ENCODE peak calls at places on chromosomes 3 and 15, in nine cellular contexts. One of them, this sample, is unnamed.

GRCh38 chr3:171700157-171700556 is 110.1 kb downstream of the PLD1 start:
- DNase-seq in PC-3: no peak
- DNase-seq in progenitor cell of endocrine pancreas: no peak
- DNase-seq in A673: no peak
- DNase-seq in activated CD8-positive, alpha-beta T cell treated with anti-CD3 and anti-CD28 coated beads for 36 hours: no peak
- DNase-seq in cardiac muscle cell: peak; percentile 11
- DNase-seq in CD4-positive, alpha-beta T cell: no peak
- DNase-seq in Calu3: no peak
- DNase-seq in pancreas: no peak
- DNase-seq in this sample: no peak

GRCh38 chr3:129992781-129993180 is 18.3 kb downstream of the TRH start:
- DNase-seq in CD4-positive, alpha-beta T cell: no peak
- DNase-seq in PC-3: peak; percentile 19
- DNase-seq in progenitor cell of endocrine pancreas: no peak
- DNase-seq in Calu3: peak; percentile 32
- DNase-seq in pancreas: no peak
- DNase-seq in A673: no peak
- DNase-seq in cardiac muscle cell: peak; percentile 16
- DNase-seq in activated CD8-positive, alpha-beta T cell treated with anti-CD3 and anti-CD28 coated beads for 36 hours: no peak
- DNase-seq in this sample: no peak

GRCh38 chr3:127820871-127821853 is 1.2 kb downstream of the MGLL start:
- DNase-seq in A673: no peak
- DNase-seq in CD4-positive, alpha-beta T cell: no peak
- DNase-seq in cardiac muscle cell: no peak
- DNase-seq in PC-3: peak; percentile 78
- DNase-seq in pancreas: no peak
- DNase-seq in progenitor cell of endocrine pancreas: no peak
- DNase-seq in Calu3: no peak
- DNase-seq in activated CD8-positive, alpha-beta T cell treated with anti-CD3 and anti-CD28 coated beads for 36 hours: peak; percentile 32
- DNase-seq in this sample: no peak

GRCh38 chr3:169052465-169053302 is 610.8 kb downstream of the MECOM start:
- DNase-seq in progenitor cell of endocrine pancreas: no peak
- DNase-seq in CD4-positive, alpha-beta T cell: no peak
- DNase-seq in cardiac muscle cell: no peak
- DNase-seq in Calu3: no peak
- DNase-seq in A673: no peak
- DNase-seq in activated CD8-positive, alpha-beta T cell treated with anti-CD3 and anti-CD28 coated beads for 36 hours: no peak
- DNase-seq in pancreas: no peak
- DNase-seq in PC-3: peak; percentile 60
- DNase-seq in this sample: no peak

GRCh38 chr15:78033864-78034263 is 43.6 kb downstream of the TBC1D2B start:
- DNase-seq in Calu3: no peak
- DNase-seq in PC-3: no peak
- DNase-seq in CD4-positive, alpha-beta T cell: peak; percentile 82
- DNase-seq in cardiac muscle cell: no peak
- DNase-seq in progenitor cell of endocrine pancreas: no peak
- DNase-seq in A673: peak; percentile 60
- DNase-seq in pancreas: no peak
- DNase-seq in activated CD8-positive, alpha-beta T cell treated with anti-CD3 and anti-CD28 coated beads for 36 hours: peak; percentile 57
- DNase-seq in this sample: no peak

GRCh38 chr3:60579734-60580133 is 671.5 kb downstream of the FHIT start:
- DNase-seq in progenitor cell of endocrine pancreas: no peak
- DNase-seq in pancreas: no peak
- DNase-seq in A673: no peak
- DNase-seq in activated CD8-positive, alpha-beta T cell treated with anti-CD3 and anti-CD28 coated beads for 36 hours: no peak
- DNase-seq in PC-3: peak; percentile 82
- DNase-seq in Calu3: no peak
- DNase-seq in cardiac muscle cell: peak; percentile 32
- DNase-seq in CD4-positive, alpha-beta T cell: no peak
- DNase-seq in this sample: no peak

GRCh38 chr3:50138266-50139230 is 16.6 kb upstream of the SEMA3F start:
- DNase-seq in cardiac muscle cell: peak; percentile 66
- DNase-seq in A673: peak; percentile 85
- DNase-seq in Calu3: no peak
- DNase-seq in PC-3: peak; percentile 36
- DNase-seq in progenitor cell of endocrine pancreas: no peak
- DNase-seq in activated CD8-positive, alpha-beta T cell treated with anti-CD3 and anti-CD28 coated beads for 36 hours: no peak
- DNase-seq in pancreas: no peak
- DNase-seq in CD4-positive, alpha-beta T cell: no peak
- DNase-seq in this sample: no peak

GRCh38 chr3:71512000-71512399 is 71.5 kb downstream of the FOXP1 start:
- DNase-seq in Calu3: no peak
- DNase-seq in A673: no peak
- DNase-seq in PC-3: peak; percentile 22
- DNase-seq in cardiac muscle cell: no peak
- DNase-seq in CD4-positive, alpha-beta T cell: peak; percentile 35
- DNase-seq in progenitor cell of endocrine pancreas: no peak
- DNase-seq in pancreas: no peak
- DNase-seq in activated CD8-positive, alpha-beta T cell treated with anti-CD3 and anti-CD28 coated beads for 36 hours: peak; percentile 52
- DNase-seq in this sample: no peak

GRCh38 chr3:108346301-108346989 is 50.1 kb downstream of the HHLA2 start:
- DNase-seq in progenitor cell of endocrine pancreas: no peak
- DNase-seq in PC-3: no peak
- DNase-seq in activated CD8-positive, alpha-beta T cell treated with anti-CD3 and anti-CD28 coated beads for 36 hours: no peak
- DNase-seq in CD4-positive, alpha-beta T cell: no peak
- DNase-seq in cardiac muscle cell: peak; percentile 18
- DNase-seq in A673: no peak
- DNase-seq in pancreas: no peak
- DNase-seq in Calu3: no peak
- DNase-seq in this sample: no peak

GRCh38 chr3:39531681-39532080 is 64.2 kb downstream of the MOBP start:
- DNase-seq in A673: no peak
- DNase-seq in activated CD8-positive, alpha-beta T cell treated with anti-CD3 and anti-CD28 coated beads for 36 hours: no peak
- DNase-seq in Calu3: peak; percentile 48
- DNase-seq in progenitor cell of endocrine pancreas: no peak
- DNase-seq in cardiac muscle cell: peak; percentile 92
- DNase-seq in PC-3: peak; percentile 51
- DNase-seq in pancreas: no peak
- DNase-seq in CD4-positive, alpha-beta T cell: no peak
- DNase-seq in this sample: no peak

GRCh38 chr15:92819312-92820232 is 80.6 kb upstream of the CHD2 start:
- DNase-seq in PC-3: peak; percentile 38
- DNase-seq in pancreas: no peak
- DNase-seq in A673: peak; percentile 26
- DNase-seq in activated CD8-positive, alpha-beta T cell treated with anti-CD3 and anti-CD28 coated beads for 36 hours: no peak
- DNase-seq in cardiac muscle cell: no peak
- DNase-seq in CD4-positive, alpha-beta T cell: no peak
- DNase-seq in Calu3: no peak
- DNase-seq in progenitor cell of endocrine pancreas: no peak
- DNase-seq in this sample: no peak

GRCh38 chr15:45458746-45459403 is 63.7 kb downstream of the SLC30A4 start:
- DNase-seq in PC-3: peak; percentile 76
- DNase-seq in CD4-positive, alpha-beta T cell: peak; percentile 66
- DNase-seq in activated CD8-positive, alpha-beta T cell treated with anti-CD3 and anti-CD28 coated beads for 36 hours: peak; percentile 89
- DNase-seq in progenitor cell of endocrine pancreas: peak; percentile 68
- DNase-seq in pancreas: peak; percentile 67
- DNase-seq in A673: peak; percentile 72
- DNase-seq in Calu3: peak; percentile 79
- DNase-seq in cardiac muscle cell: peak; percentile 56
- DNase-seq in this sample: no peak

GRCh38 chr3:138686771-138687221 is 78.2 kb downstream of the FAIM start:
- DNase-seq in activated CD8-positive, alpha-beta T cell treated with anti-CD3 and anti-CD28 coated beads for 36 hours: no peak
- DNase-seq in PC-3: peak; percentile 76
- DNase-seq in pancreas: peak; percentile 47
- DNase-seq in Calu3: peak; percentile 34
- DNase-seq in CD4-positive, alpha-beta T cell: no peak
- DNase-seq in cardiac muscle cell: peak; percentile 91
- DNase-seq in A673: peak; percentile 21
- DNase-seq in progenitor cell of endocrine pancreas: no peak
- DNase-seq in this sample: peak; percentile 70

GRCh38 chr15:71437919-71438318 is 322.6 kb downstream of the THSD4 start:
- DNase-seq in activated CD8-positive, alpha-beta T cell treated with anti-CD3 and anti-CD28 coated beads for 36 hours: no peak
- DNase-seq in pancreas: no peak
- DNase-seq in progenitor cell of endocrine pancreas: no peak
- DNase-seq in Calu3: peak; percentile 32
- DNase-seq in CD4-positive, alpha-beta T cell: no peak
- DNase-seq in PC-3: peak; percentile 73
- DNase-seq in cardiac muscle cell: no peak
- DNase-seq in A673: no peak
- DNase-seq in this sample: no peak

GRCh38 chr3:149610351-149611105 is 47.3 kb downstream of the WWTR1 start:
- DNase-seq in cardiac muscle cell: no peak
- DNase-seq in Calu3: no peak
- DNase-seq in PC-3: no peak
- DNase-seq in CD4-positive, alpha-beta T cell: no peak
- DNase-seq in activated CD8-positive, alpha-beta T cell treated with anti-CD3 and anti-CD28 coated beads for 36 hours: no peak
- DNase-seq in pancreas: no peak
- DNase-seq in A673: no peak
- DNase-seq in progenitor cell of endocrine pancreas: no peak
- DNase-seq in this sample: no peak

GRCh38 chr3:39207361-39208192 is 15.2 kb upstream of the XIRP1 start:
- DNase-seq in activated CD8-positive, alpha-beta T cell treated with anti-CD3 and anti-CD28 coated beads for 36 hours: no peak
- DNase-seq in cardiac muscle cell: no peak
- DNase-seq in Calu3: no peak
- DNase-seq in pancreas: no peak
- DNase-seq in CD4-positive, alpha-beta T cell: no peak
- DNase-seq in PC-3: peak; percentile 48
- DNase-seq in A673: no peak
- DNase-seq in progenitor cell of endocrine pancreas: no peak
- DNase-seq in this sample: no peak

GRCh38 chr3:141011511-141012262 is 39.5 kb upstream of the SPSB4 start:
- DNase-seq in Calu3: peak; percentile 94
- DNase-seq in CD4-positive, alpha-beta T cell: peak; percentile 66
- DNase-seq in progenitor cell of endocrine pancreas: peak; percentile 78
- DNase-seq in cardiac muscle cell: peak; percentile 67
- DNase-seq in A673: peak; percentile 80
- DNase-seq in activated CD8-positive, alpha-beta T cell treated with anti-CD3 and anti-CD28 coated beads for 36 hours: peak; percentile 97
- DNase-seq in pancreas: peak; percentile 72
- DNase-seq in PC-3: peak; percentile 62
- DNase-seq in this sample: peak; percentile 21

GRCh38 chr3:147400999-147401398 is 5.3 kb downstream of the ZIC4 start:
- DNase-seq in progenitor cell of endocrine pancreas: no peak
- DNase-seq in A673: no peak
- DNase-seq in CD4-positive, alpha-beta T cell: no peak
- DNase-seq in activated CD8-positive, alpha-beta T cell treated with anti-CD3 and anti-CD28 coated beads for 36 hours: no peak
- DNase-seq in cardiac muscle cell: no peak
- DNase-seq in PC-3: no peak
- DNase-seq in Calu3: no peak
- DNase-seq in pancreas: no peak
- DNase-seq in this sample: no peak

GRCh38 chr3:191352014-191352413 is 21.7 kb upstream of the UTS2B start:
- DNase-seq in activated CD8-positive, alpha-beta T cell treated with anti-CD3 and anti-CD28 coated beads for 36 hours: no peak
- DNase-seq in PC-3: no peak
- DNase-seq in CD4-positive, alpha-beta T cell: no peak
- DNase-seq in pancreas: no peak
- DNase-seq in progenitor cell of endocrine pancreas: no peak
- DNase-seq in Calu3: no peak
- DNase-seq in A673: no peak
- DNase-seq in cardiac muscle cell: no peak
- DNase-seq in this sample: no peak

GRCh38 chr3:53171827-53172505 is 11.0 kb downstream of the PRKCD start:
- DNase-seq in A673: no peak
- DNase-seq in Calu3: no peak
- DNase-seq in progenitor cell of endocrine pancreas: no peak
- DNase-seq in activated CD8-positive, alpha-beta T cell treated with anti-CD3 and anti-CD28 coated beads for 36 hours: no peak
- DNase-seq in CD4-positive, alpha-beta T cell: no peak
- DNase-seq in cardiac muscle cell: no peak
- DNase-seq in PC-3: no peak
- DNase-seq in pancreas: no peak
- DNase-seq in this sample: no peak

GRCh38 chr3:121274411-121274810 is 271.4 kb downstream of the POLQ start:
- DNase-seq in CD4-positive, alpha-beta T cell: no peak
- DNase-seq in activated CD8-positive, alpha-beta T cell treated with anti-CD3 and anti-CD28 coated beads for 36 hours: no peak
- DNase-seq in cardiac muscle cell: no peak
- DNase-seq in Calu3: no peak
- DNase-seq in PC-3: no peak
- DNase-seq in pancreas: no peak
- DNase-seq in progenitor cell of endocrine pancreas: no peak
- DNase-seq in A673: no peak
- DNase-seq in this sample: no peak

GRCh38 chr3:84141571-84141970 is 817.2 kb upstream of the CADM2 start:
- DNase-seq in CD4-positive, alpha-beta T cell: no peak
- DNase-seq in PC-3: peak; percentile 10
- DNase-seq in Calu3: no peak
- DNase-seq in A673: no peak
- DNase-seq in progenitor cell of endocrine pancreas: no peak
- DNase-seq in activated CD8-positive, alpha-beta T cell treated with anti-CD3 and anti-CD28 coated beads for 36 hours: no peak
- DNase-seq in cardiac muscle cell: no peak
- DNase-seq in pancreas: no peak
- DNase-seq in this sample: no peak

GRCh38 chr3:84136425-84136824 is 822.4 kb upstream of the CADM2 start:
- DNase-seq in A673: peak; percentile 28
- DNase-seq in progenitor cell of endocrine pancreas: no peak
- DNase-seq in activated CD8-positive, alpha-beta T cell treated with anti-CD3 and anti-CD28 coated beads for 36 hours: no peak
- DNase-seq in Calu3: no peak
- DNase-seq in PC-3: peak; percentile 44
- DNase-seq in pancreas: no peak
- DNase-seq in CD4-positive, alpha-beta T cell: no peak
- DNase-seq in cardiac muscle cell: no peak
- DNase-seq in this sample: no peak
- TF ChIP-seq CTCF in A673: peak; percentile 35
- TF ChIP-seq CTCF in progenitor cell of endocrine pancreas: peak; percentile 34
- TF ChIP-seq CTCF in activated CD8-positive, alpha-beta T cell treated with anti-CD3 and anti-CD28 coated beads for 36 hours: no peak
- TF ChIP-seq CTCF in Calu3: peak; percentile 18
- TF ChIP-seq CTCF in PC-3: peak; percentile 63
- TF ChIP-seq CTCF in pancreas: no peak
- TF ChIP-seq CTCF in CD4-positive, alpha-beta T cell: no peak
- TF ChIP-seq CTCF in cardiac muscle cell: no peak
- TF ChIP-seq CTCF in this sample: no peak

GRCh38 chr3:49028673-49029562 is at the start of gene IMPDH2:
- DNase-seq in pancreas: peak; percentile 90
- DNase-seq in progenitor cell of endocrine pancreas: peak; percentile 81
- DNase-seq in PC-3: peak; percentile 98
- DNase-seq in Calu3: peak; percentile 91
- DNase-seq in activated CD8-positive, alpha-beta T cell treated with anti-CD3 and anti-CD28 coated beads for 36 hours: peak; percentile 95
- DNase-seq in CD4-positive, alpha-beta T cell: peak; percentile 88
- DNase-seq in cardiac muscle cell: peak; percentile 94
- DNase-seq in A673: peak; percentile 86
- DNase-seq in this sample: peak; percentile 96
- TF ChIP-seq CTCF in pancreas: no peak
- TF ChIP-seq CTCF in progenitor cell of endocrine pancreas: peak; percentile 7
- TF ChIP-seq CTCF in PC-3: peak; percentile 22
- TF ChIP-seq CTCF in Calu3: no peak
- TF ChIP-seq CTCF in activated CD8-positive, alpha-beta T cell treated with anti-CD3 and anti-CD28 coated beads for 36 hours: no peak
- TF ChIP-seq CTCF in CD4-positive, alpha-beta T cell: no peak
- TF ChIP-seq CTCF in cardiac muscle cell: no peak
- TF ChIP-seq CTCF in A673: no peak
- TF ChIP-seq CTCF in this sample: peak; percentile 8

GRCh38 chr15:59373215-59373614 is 544 bp upstream of the MYO1E start:
- DNase-seq in A673: peak; percentile 16
- DNase-seq in CD4-positive, alpha-beta T cell: no peak
- DNase-seq in PC-3: no peak
- DNase-seq in cardiac muscle cell: no peak
- DNase-seq in progenitor cell of endocrine pancreas: no peak
- DNase-seq in pancreas: no peak
- DNase-seq in activated CD8-positive, alpha-beta T cell treated with anti-CD3 and anti-CD28 coated beads for 36 hours: no peak
- DNase-seq in Calu3: no peak
- DNase-seq in this sample: no peak
- TF ChIP-seq CTCF in A673: no peak
- TF ChIP-seq CTCF in CD4-positive, alpha-beta T cell: no peak
- TF ChIP-seq CTCF in PC-3: no peak
- TF ChIP-seq CTCF in cardiac muscle cell: no peak
- TF ChIP-seq CTCF in progenitor cell of endocrine pancreas: no peak
- TF ChIP-seq CTCF in pancreas: no peak
- TF ChIP-seq CTCF in activated CD8-positive, alpha-beta T cell treated with anti-CD3 and anti-CD28 coated beads for 36 hours: no peak
- TF ChIP-seq CTCF in Calu3: no peak
- TF ChIP-seq CTCF in this sample: no peak

DNA sequence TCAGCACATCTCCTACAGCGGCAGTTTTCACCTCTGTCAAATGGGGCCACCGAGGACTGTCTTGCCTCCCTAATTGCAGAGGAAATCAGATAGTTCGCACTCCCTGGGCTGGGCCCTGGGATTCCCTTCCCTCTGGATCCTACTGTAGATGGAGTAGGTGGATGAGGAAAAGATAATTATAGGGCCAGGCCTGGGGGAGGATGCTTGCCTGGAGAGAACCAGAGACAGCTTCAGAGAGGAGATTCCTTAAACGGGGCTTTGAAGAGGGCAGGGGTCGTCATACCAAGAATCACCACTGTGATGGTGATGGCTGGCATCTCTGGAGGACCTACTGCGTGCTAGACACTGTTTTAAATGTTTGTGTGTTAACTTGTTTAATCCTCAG is 50.8 kb upstream of the SLC6A6 start:
- DNase-seq in progenitor cell of endocrine pancreas: no peak
- DNase-seq in PC-3: no peak
- DNase-seq in CD4-positive, alpha-beta T cell: no peak
- DNase-seq in cardiac muscle cell: no peak
- DNase-seq in pancreas: no peak
- DNase-seq in A673: no peak
- DNase-seq in activated CD8-positive, alpha-beta T cell treated with anti-CD3 and anti-CD28 coated beads for 36 hours: no peak
- DNase-seq in Calu3: no peak
- DNase-seq in this sample: no peak
- TF ChIP-seq CTCF in progenitor cell of endocrine pancreas: no peak
- TF ChIP-seq CTCF in PC-3: no peak
- TF ChIP-seq CTCF in CD4-positive, alpha-beta T cell: no peak
- TF ChIP-seq CTCF in cardiac muscle cell: no peak
- TF ChIP-seq CTCF in pancreas: no peak
- TF ChIP-seq CTCF in A673: no peak
- TF ChIP-seq CTCF in activated CD8-positive, alpha-beta T cell treated with anti-CD3 and anti-CD28 coated beads for 36 hours: no peak
- TF ChIP-seq CTCF in Calu3: no peak
- TF ChIP-seq CTCF in this sample: no peak

This sample was measured in GM06990.